ENCODE peak calls at places on chromosomes 1 and 21, in ten cellular contexts. One of them, this sample, is unnamed.

GRCh38 chr1:225021037-225021436 is 91.6 kb downstream of the DNAH14 start:
- DNase-seq in NB4: no peak
- DNase-seq in fibroblast of lung: peak
- DNase-seq in IMR-90: no peak
- DNase-seq in ecto neural progenitor cell: no peak
- DNase-seq in Right ventricle myocardium superior: no peak
- DNase-seq in AG08396: no peak
- DNase-seq in T1000: no peak
- DNase-seq in fibroblast of the conjunctiva: no peak
- DNase-seq in cardiac muscle cell: no peak
- DNase-seq in this sample: no peak

GRCh38 chr1:61253059-61253735 is 170.8 kb downstream of the NFIA start:
- DNase-seq in NB4: peak
- DNase-seq in fibroblast of lung: peak
- DNase-seq in IMR-90: peak
- DNase-seq in ecto neural progenitor cell: no peak
- DNase-seq in Right ventricle myocardium superior: peak
- DNase-seq in AG08396: peak
- DNase-seq in T1000: no peak
- DNase-seq in fibroblast of the conjunctiva: peak
- DNase-seq in cardiac muscle cell: peak
- DNase-seq in this sample: peak

GRCh38 chr1:74733616-74734484 is 898 bp downstream of the TYW3 start:
- DNase-seq in NB4: peak
- DNase-seq in fibroblast of lung: peak
- DNase-seq in IMR-90: peak
- DNase-seq in ecto neural progenitor cell: no peak
- DNase-seq in Right ventricle myocardium superior: no peak
- DNase-seq in AG08396: peak
- DNase-seq in T1000: no peak
- DNase-seq in fibroblast of the conjunctiva: peak
- DNase-seq in cardiac muscle cell: peak
- DNase-seq in this sample: peak

GRCh38 chr1:206589206-206589605 is 23.1 kb downstream of the EIF2D start:
- DNase-seq in NB4: no peak
- DNase-seq in fibroblast of lung: peak
- DNase-seq in IMR-90: peak
- DNase-seq in ecto neural progenitor cell: no peak
- DNase-seq in Right ventricle myocardium superior: no peak
- DNase-seq in AG08396: peak
- DNase-seq in T1000: peak
- DNase-seq in fibroblast of the conjunctiva: peak
- DNase-seq in cardiac muscle cell: peak
- DNase-seq in this sample: no peak

GRCh38 chr21:44455524-44456206 is 355 bp downstream of the LRRC3 start:
- DNase-seq in NB4: peak
- DNase-seq in fibroblast of lung: peak
- DNase-seq in IMR-90: no peak
- DNase-seq in ecto neural progenitor cell: peak
- DNase-seq in Right ventricle myocardium superior: peak
- DNase-seq in AG08396: peak
- DNase-seq in T1000: no peak
- DNase-seq in fibroblast of the conjunctiva: no peak
- DNase-seq in cardiac muscle cell: peak
- DNase-seq in this sample: peak

GRCh38 chr1:201896951-201897391 is 8.3 kb downstream of the SHISA4 start:
- DNase-seq in NB4: no peak
- DNase-seq in fibroblast of lung: peak
- DNase-seq in IMR-90: peak
- DNase-seq in ecto neural progenitor cell: no peak
- DNase-seq in Right ventricle myocardium superior: peak
- DNase-seq in AG08396: peak
- DNase-seq in T1000: no peak
- DNase-seq in fibroblast of the conjunctiva: no peak
- DNase-seq in cardiac muscle cell: peak
- DNase-seq in this sample: no peak

GRCh38 chr1:25695066-25695990 is 78.7 kb downstream of the MAN1C1 start:
- DNase-seq in NB4: peak
- DNase-seq in fibroblast of lung: peak
- DNase-seq in IMR-90: peak
- DNase-seq in ecto neural progenitor cell: no peak
- DNase-seq in Right ventricle myocardium superior: peak
- DNase-seq in AG08396: peak
- DNase-seq in T1000: no peak
- DNase-seq in fibroblast of the conjunctiva: peak
- DNase-seq in cardiac muscle cell: peak
- DNase-seq in this sample: peak

GRCh38 chr1:185603158-185603557 is 131.0 kb upstream of the HMCN1 start:
- DNase-seq in NB4: no peak
- DNase-seq in fibroblast of lung: no peak
- DNase-seq in IMR-90: no peak
- DNase-seq in ecto neural progenitor cell: no peak
- DNase-seq in Right ventricle myocardium superior: no peak
- DNase-seq in AG08396: no peak
- DNase-seq in T1000: no peak
- DNase-seq in fibroblast of the conjunctiva: no peak
- DNase-seq in cardiac muscle cell: no peak
- DNase-seq in this sample: no peak

GRCh38 chr1:20530261-20530660 is 22.1 kb upstream of the FAM43B start:
- DNase-seq in NB4: no peak
- DNase-seq in fibroblast of lung: no peak
- DNase-seq in IMR-90: no peak
- DNase-seq in ecto neural progenitor cell: no peak
- DNase-seq in Right ventricle myocardium superior: no peak
- DNase-seq in AG08396: no peak
- DNase-seq in T1000: no peak
- DNase-seq in fibroblast of the conjunctiva: no peak
- DNase-seq in cardiac muscle cell: no peak
- DNase-seq in this sample: no peak

This sample was measured in HuH-7.